ENCODE peak calls at places on chromosomes 1 and 21, in seven cellular contexts. Z is AG08395; B is AG09319; Y is GM04503; T is activated CD4-positive, alpha-beta T cell treated with anti-CD3 and anti-CD28 coated beads, Interleukin-2, amount 50 U/mL, for 48 hours; Q is LoVo; X is AG20443. I is an unnamed sample.

GRCh38 chr1:55696891-55697290 is 481.7 kb upstream of the USP24 start:
- DNase-seq in Z (no peak), B (no peak), Y (no peak), T (no peak), Q (no peak), X (no peak), I (no peak)

GRCh38 chr1:181490276-181490675 is 7.0 kb downstream of the CACNA1E start:
- DNase-seq in Z (no peak), B (no peak), Y (no peak), T (no peak), Q (no peak), X (no peak), I (no peak)

GRCh38 chr1:113031060-113031933 is 41.7 kb upstream of the LRIG2 start:
- DNase-seq in Z (no peak), B (no peak), Y (no peak), T (no peak), Q (no peak), X (no peak), I (no peak)

GRCh38 chr1:200866521-200866920 is 6.3 kb upstream of the GPR25 start:
- DNase-seq in Z (no peak), B (no peak), Y (no peak), T (peak; percentile 72), Q (no peak), X (no peak), I (no peak)

GRCh38 chr21:44618504-44618903 is 6.6 kb downstream of the KRTAP10-8 start:
- DNase-seq in Z (no peak), B (no peak), Y (no peak), T (peak; percentile 22), Q (peak; percentile 19), X (peak; percentile 30), I (no peak)

GRCh38 chr1:196148367-196148970 is 459.8 kb downstream of the KCNT2 start:
- DNase-seq in Z (peak; percentile 10), B (peak; percentile 4), Y (no peak), T (no peak), Q (peak; percentile 54), X (peak; percentile 14), I (no peak)

GRCh38 chr1:93448983-93449805 is 1.3 kb downstream of the FNBP1L start:
- DNase-seq in Z (peak; percentile 18), B (no peak), Y (no peak), T (no peak), Q (peak; percentile 63), X (peak; percentile 45), I (no peak)

GRCh38 chr1:71526824-71527223 is 446.0 kb upstream of the ZRANB2 start:
- DNase-seq in Z (no peak), B (no peak), Y (no peak), T (no peak), Q (no peak), X (no peak), I (no peak)

GRCh38 chr1:113905435-113905861 is 322 bp downstream of the DCLRE1B start:
- DNase-seq in Z (no peak), B (no peak), Y (no peak), T (peak; percentile 50), Q (peak; percentile 14), X (peak; percentile 12), I (no peak)

GRCh38 chr21:34576043-34576466 is 38.9 kb downstream of the RCAN1 start:
- DNase-seq in Z (peak; percentile 51), B (no peak), Y (peak; percentile 12), T (no peak), Q (peak; percentile 7), X (peak; percentile 48), I (no peak)

GRCh38 chr1:201905234-201905890 is 16.7 kb downstream of the SHISA4 start:
- DNase-seq in Z (no peak), B (no peak), Y (no peak), T (no peak), Q (no peak), X (no peak), I (no peak)

GRCh38 chr21:37684577-37684976 is 231.7 kb downstream of the KCNJ6 start:
- DNase-seq in Z (no peak), B (no peak), Y (no peak), T (no peak), Q (no peak), X (no peak), I (no peak)

GRCh38 chr1:180863158-180863775 is 49.4 kb upstream of the KIAA1614 start:
- DNase-seq in Z (peak; percentile 55), B (peak; percentile 32), Y (no peak), T (no peak), Q (peak; percentile 52), X (peak; percentile 40), I (no peak)

GRCh38 chr1:9192578-9192977 is 42.0 kb upstream of the H6PD start:
- DNase-seq in Z (no peak), B (no peak), Y (no peak), T (no peak), Q (no peak), X (no peak), I (no peak)

GRCh38 chr1:52917156-52917555 is 4.4 kb downstream of the ECHDC2 start:
- DNase-seq in Z (no peak), B (no peak), Y (no peak), T (no peak), Q (no peak), X (no peak), I (no peak)

GRCh38 chr1:245823408-245824147 is 668.8 kb downstream of the KIF26B start:
- DNase-seq in Z (no peak), B (no peak), Y (no peak), T (no peak), Q (no peak), X (peak; percentile 23), I (no peak)

GRCh38 chr21:18985584-18985983 is 582.0 kb upstream of the TMPRSS15 start:
- DNase-seq in Z (no peak), B (no peak), Y (no peak), T (no peak), Q (no peak), X (no peak), I (no peak)

GRCh38 chr1:70970407-70970806 is 77.2 kb downstream of the PTGER3 start:
- DNase-seq in Z (no peak), B (no peak), Y (no peak), T (no peak), Q (no peak), X (no peak), I (no peak)

GRCh38 chr1:203144661-203145060 is 17.1 kb downstream of the ADORA1 start:
- DNase-seq in Z (no peak), B (no peak), Y (no peak), T (no peak), Q (no peak), X (no peak), I (no peak)

GRCh38 chr1:182147136-182147815 is 85.8 kb upstream of the ZNF648 start:
- DNase-seq in Z (no peak), B (no peak), Y (no peak), T (no peak), Q (no peak), X (no peak), I (no peak)

GRCh38 chr1:169426174-169426716 is 1.0 kb downstream of the CCDC181 start:
- DNase-seq in Z (no peak), B (no peak), Y (no peak), T (no peak), Q (no peak), X (no peak), I (no peak)

GRCh38 chr1:108877324-108877812 is 583 bp downstream of the GPSM2 start:
- DNase-seq in Z (peak; percentile 34), B (no peak), Y (no peak), T (peak; percentile 11), Q (peak; percentile 44), X (peak; percentile 35), I (no peak)

GRCh38 chr1:172180886-172181285 is 239.6 kb upstream of the C1orf105 start:
- DNase-seq in Z (peak; percentile 33), B (no peak), Y (no peak), T (peak; percentile 59), Q (no peak), X (peak; percentile 57), I (no peak)

GRCh38 chr1:225911207-225912130 is 12.6 kb downstream of the PYCR2 start:
- DNase-seq in Z (peak; percentile 67), B (no peak), Y (no peak), T (peak; percentile 79), Q (peak; percentile 49), X (peak; percentile 91), I (no peak)

GRCh38 chr1:145690587-145691558 is 16.3 kb downstream of the PDZK1 start:
- DNase-seq in Z (peak; percentile 90), B (peak; percentile 20), Y (peak; percentile 73), T (peak; percentile 19), Q (peak; percentile 25), X (peak; percentile 83), I (no peak)

GRCh38 chr1:150560011-150560438 is 10.8 kb downstream of the ADAMTSL4 start:
- DNase-seq in Z (peak; percentile 56), B (no peak), Y (no peak), T (peak; percentile 85), Q (peak; percentile 63), X (peak; percentile 69), I (no peak)

I was measured in amniotic stem cell.